ENCODE peak calls at places on chromosome 20, in seven cellular contexts. One of them, this sample, is unnamed.

GRCh38 chr20:15865553-15865952 is 707.7 kb downstream of the KIF16B start:
- DNase-seq in thoracic aorta: no peak
- DNase-seq in breast epithelium: no peak
- DNase-seq in AG04449: no peak
- DNase-seq in GM23338: no peak
- DNase-seq in Calu3: no peak
- DNase-seq in stomach: no peak
- DNase-seq in this sample: no peak

GRCh38 chr20:56758706-56759105 is 129.6 kb downstream of the TFAP2C start:
- DNase-seq in thoracic aorta: no peak
- DNase-seq in breast epithelium: no peak
- DNase-seq in Calu3: no peak
- DNase-seq in AG04449: no peak
- DNase-seq in stomach: no peak
- DNase-seq in GM23338: no peak
- DNase-seq in this sample: no peak

GRCh38 chr20:1274485-1275313 is 8.6 kb downstream of the SNPH start:
- DNase-seq in thoracic aorta: no peak
- DNase-seq in GM23338: no peak
- DNase-seq in stomach: no peak
- DNase-seq in breast epithelium: no peak
- DNase-seq in AG04449: no peak
- DNase-seq in Calu3: no peak
- DNase-seq in this sample: no peak

GRCh38 chr20:17501701-17502100 is 29.5 kb downstream of the BFSP1 start:
- DNase-seq in stomach: no peak
- DNase-seq in thoracic aorta: no peak
- DNase-seq in GM23338: no peak
- DNase-seq in AG04449: no peak
- DNase-seq in breast epithelium: no peak
- DNase-seq in Calu3: no peak
- DNase-seq in this sample: no peak

GRCh38 chr20:7911586-7912330 is 28.5 kb downstream of the HAO1 start:
- DNase-seq in Calu3: no peak
- DNase-seq in stomach: no peak
- DNase-seq in AG04449: no peak
- DNase-seq in thoracic aorta: no peak
- DNase-seq in breast epithelium: no peak
- DNase-seq in GM23338: no peak
- DNase-seq in this sample: no peak

GRCh38 chr20:50859161-50859560 is 64.3 kb downstream of the BCAS4 start:
- DNase-seq in breast epithelium: no peak
- DNase-seq in thoracic aorta: no peak
- DNase-seq in Calu3: no peak
- DNase-seq in stomach: no peak
- DNase-seq in AG04449: no peak
- DNase-seq in GM23338: no peak
- DNase-seq in this sample: no peak

GRCh38 chr20:50814438-50815161 is 19.7 kb downstream of the BCAS4 start:
- DNase-seq in AG04449: no peak
- DNase-seq in GM23338: no peak
- DNase-seq in breast epithelium: no peak
- DNase-seq in stomach: no peak
- DNase-seq in thoracic aorta: no peak
- DNase-seq in Calu3: no peak
- DNase-seq in this sample: no peak

GRCh38 chr20:362271-363254 is 15.7 kb downstream of the NRSN2 start:
- DNase-seq in AG04449: no peak
- DNase-seq in GM23338: peak
- DNase-seq in stomach: peak
- DNase-seq in thoracic aorta: peak
- DNase-seq in breast epithelium: peak
- DNase-seq in Calu3: peak
- DNase-seq in this sample: no peak

GRCh38 chr20:16553684-16554083 is 19.6 kb downstream of the KIF16B start:
- DNase-seq in AG04449: no peak
- DNase-seq in thoracic aorta: no peak
- DNase-seq in stomach: no peak
- DNase-seq in GM23338: no peak
- DNase-seq in breast epithelium: no peak
- DNase-seq in Calu3: no peak
- DNase-seq in this sample: no peak

GRCh38 chr20:41149679-41150131 is 12.4 kb downstream of the PLCG1 start:
- DNase-seq in GM23338: no peak
- DNase-seq in stomach: no peak
- DNase-seq in thoracic aorta: no peak
- DNase-seq in AG04449: no peak
- DNase-seq in Calu3: no peak
- DNase-seq in breast epithelium: no peak
- DNase-seq in this sample: no peak

GRCh38 chr20:41650221-41650948 is 32.2 kb upstream of the CHD6 start:
- DNase-seq in GM23338: peak
- DNase-seq in breast epithelium: no peak
- DNase-seq in stomach: peak
- DNase-seq in AG04449: no peak
- DNase-seq in thoracic aorta: no peak
- DNase-seq in Calu3: peak
- DNase-seq in this sample: no peak

GRCh38 chr20:2771631-2772080 is 28.8 kb downstream of the CPXM1 start:
- DNase-seq in GM23338: peak
- DNase-seq in breast epithelium: no peak
- DNase-seq in stomach: no peak
- DNase-seq in thoracic aorta: no peak
- DNase-seq in AG04449: no peak
- DNase-seq in Calu3: no peak
- DNase-seq in this sample: no peak

GRCh38 chr20:58888521-58889333 is 36.2 kb downstream of the GNAS start:
- DNase-seq in AG04449: no peak
- DNase-seq in GM23338: peak
- DNase-seq in breast epithelium: peak
- DNase-seq in Calu3: peak
- DNase-seq in stomach: peak
- DNase-seq in thoracic aorta: peak
- DNase-seq in this sample: peak

GRCh38 chr20:33746325-33746998 is 14.7 kb downstream of the ZNF341 start:
- DNase-seq in thoracic aorta: no peak
- DNase-seq in AG04449: no peak
- DNase-seq in breast epithelium: no peak
- DNase-seq in Calu3: no peak
- DNase-seq in stomach: no peak
- DNase-seq in GM23338: no peak
- DNase-seq in this sample: no peak

GRCh38 chr20:45047581-45048119 is 53.3 kb downstream of the KCNS1 start:
- DNase-seq in stomach: no peak
- DNase-seq in AG04449: no peak
- DNase-seq in thoracic aorta: no peak
- DNase-seq in breast epithelium: no peak
- DNase-seq in Calu3: no peak
- DNase-seq in GM23338: no peak
- DNase-seq in this sample: no peak

GRCh38 chr20:45924391-45925261 is 9.9 kb upstream of the PCIF1 start:
- DNase-seq in Calu3: no peak
- DNase-seq in thoracic aorta: no peak
- DNase-seq in AG04449: no peak
- DNase-seq in GM23338: no peak
- DNase-seq in stomach: no peak
- DNase-seq in breast epithelium: no peak
- DNase-seq in this sample: no peak

GRCh38 chr20:8461186-8461585 is 329.1 kb downstream of the PLCB1 start:
- DNase-seq in thoracic aorta: no peak
- DNase-seq in stomach: no peak
- DNase-seq in Calu3: no peak
- DNase-seq in breast epithelium: no peak
- DNase-seq in AG04449: no peak
- DNase-seq in GM23338: no peak
- DNase-seq in this sample: no peak

GRCh38 chr20:50338479-50339195 is 148.0 kb downstream of the CEBPB start:
- DNase-seq in thoracic aorta: no peak
- DNase-seq in Calu3: no peak
- DNase-seq in AG04449: no peak
- DNase-seq in stomach: no peak
- DNase-seq in GM23338: peak
- DNase-seq in breast epithelium: no peak
- DNase-seq in this sample: no peak

GRCh38 chr20:59043698-59044097 is 1.1 kb upstream of the PRELID3B start:
- DNase-seq in stomach: no peak
- DNase-seq in AG04449: no peak
- DNase-seq in breast epithelium: no peak
- DNase-seq in thoracic aorta: no peak
- DNase-seq in GM23338: no peak
- DNase-seq in Calu3: no peak
- DNase-seq in this sample: no peak

GRCh38 chr20:15616626-15617025 is 956.6 kb downstream of the KIF16B start:
- DNase-seq in thoracic aorta: no peak
- DNase-seq in GM23338: no peak
- DNase-seq in breast epithelium: no peak
- DNase-seq in Calu3: no peak
- DNase-seq in AG04449: peak
- DNase-seq in stomach: no peak
- DNase-seq in this sample: no peak

GRCh38 chr20:10309326-10309725 is 90.7 kb downstream of the SNAP25 start:
- DNase-seq in GM23338: no peak
- DNase-seq in AG04449: peak
- DNase-seq in stomach: no peak
- DNase-seq in Calu3: peak
- DNase-seq in thoracic aorta: no peak
- DNase-seq in breast epithelium: no peak
- DNase-seq in this sample: no peak

GRCh38 chr20:32536861-32537656 is 48.1 kb downstream of the NOL4L start:
- DNase-seq in thoracic aorta: no peak
- DNase-seq in GM23338: peak
- DNase-seq in Calu3: peak
- DNase-seq in breast epithelium: no peak
- DNase-seq in stomach: peak
- DNase-seq in AG04449: no peak
- DNase-seq in this sample: peak

GRCh38 chr20:14888172-14888571 is 550.8 kb upstream of the FLRT3 start:
- DNase-seq in AG04449: no peak
- DNase-seq in Calu3: no peak
- DNase-seq in thoracic aorta: no peak
- DNase-seq in breast epithelium: no peak
- DNase-seq in GM23338: no peak
- DNase-seq in stomach: no peak
- DNase-seq in this sample: no peak

GRCh38 chr20:50572922-50573777 is 63.0 kb downstream of the PTPN1 start:
- DNase-seq in AG04449: peak
- DNase-seq in Calu3: no peak
- DNase-seq in thoracic aorta: peak
- DNase-seq in stomach: no peak
- DNase-seq in GM23338: no peak
- DNase-seq in breast epithelium: no peak
- DNase-seq in this sample: peak

GRCh38 chr20:64145458-64146300 is 18.6 kb upstream of the MYT1 start:
- DNase-seq in AG04449: no peak
- DNase-seq in breast epithelium: peak
- DNase-seq in stomach: no peak
- DNase-seq in thoracic aorta: no peak
- DNase-seq in Calu3: no peak
- DNase-seq in GM23338: peak
- DNase-seq in this sample: no peak
- TF ChIP-seq CTCF in AG04449: no peak
- TF ChIP-seq CTCF in breast epithelium: no peak
- TF ChIP-seq CTCF in stomach: no peak
- TF ChIP-seq CTCF in thoracic aorta: no peak
- TF ChIP-seq CTCF in Calu3: peak
- TF ChIP-seq CTCF in GM23338: peak
- TF ChIP-seq CTCF in this sample: no peak

GRCh38 chr20:36573103-36573797 is at the start of gene TGIF2:
- DNase-seq in GM23338: peak
- DNase-seq in breast epithelium: peak
- DNase-seq in AG04449: no peak
- DNase-seq in stomach: peak
- DNase-seq in Calu3: peak
- DNase-seq in thoracic aorta: peak
- DNase-seq in this sample: peak
- TF ChIP-seq CTCF in GM23338: no peak
- TF ChIP-seq CTCF in breast epithelium: no peak
- TF ChIP-seq CTCF in AG04449: no peak
- TF ChIP-seq CTCF in stomach: no peak
- TF ChIP-seq CTCF in Calu3: no peak
- TF ChIP-seq CTCF in thoracic aorta: no peak
- TF ChIP-seq CTCF in this sample: no peak

GRCh38 chr20:47253860-47254259 is 102.6 kb downstream of the ZMYND8 start:
- DNase-seq in breast epithelium: no peak
- DNase-seq in GM23338: no peak
- DNase-seq in Calu3: no peak
- DNase-seq in stomach: no peak
- DNase-seq in thoracic aorta: no peak
- DNase-seq in AG04449: no peak
- DNase-seq in this sample: no peak

GRCh38 chr20:47258745-47259695 is 97.5 kb downstream of the ZMYND8 start:
- DNase-seq in GM23338: no peak
- DNase-seq in stomach: no peak
- DNase-seq in thoracic aorta: peak
- DNase-seq in Calu3: no peak
- DNase-seq in AG04449: no peak
- DNase-seq in breast epithelium: no peak
- DNase-seq in this sample: peak

GRCh38 chr20:47257256-47257655 is 99.2 kb downstream of the ZMYND8 start:
- DNase-seq in AG04449: no peak
- DNase-seq in Calu3: no peak
- DNase-seq in breast epithelium: no peak
- DNase-seq in thoracic aorta: no peak
- DNase-seq in GM23338: no peak
- DNase-seq in stomach: no peak
- DNase-seq in this sample: no peak

GRCh38 chr20:47256665-47257236 is 99.7 kb downstream of the ZMYND8 start:
- DNase-seq in AG04449: no peak
- DNase-seq in thoracic aorta: no peak
- DNase-seq in GM23338: no peak
- DNase-seq in Calu3: no peak
- DNase-seq in breast epithelium: no peak
- DNase-seq in stomach: no peak
- DNase-seq in this sample: no peak

GRCh38 chr20:47257771-47258170 is 98.7 kb downstream of the ZMYND8 start:
- DNase-seq in GM23338: no peak
- DNase-seq in Calu3: no peak
- DNase-seq in stomach: no peak
- DNase-seq in breast epithelium: no peak
- DNase-seq in AG04449: no peak
- DNase-seq in thoracic aorta: no peak
- DNase-seq in this sample: no peak
- TF ChIP-seq CTCF in GM23338: no peak
- TF ChIP-seq CTCF in Calu3: no peak
- TF ChIP-seq CTCF in stomach: no peak
- TF ChIP-seq CTCF in breast epithelium: no peak
- TF ChIP-seq CTCF in AG04449: no peak
- TF ChIP-seq CTCF in thoracic aorta: no peak
- TF ChIP-seq CTCF in this sample: no peak

GRCh38 chr20:62141397-62142251 is 1.6 kb downstream of the PSMA7 start:
- DNase-seq in stomach: no peak
- DNase-seq in AG04449: no peak
- DNase-seq in breast epithelium: no peak
- DNase-seq in Calu3: peak
- DNase-seq in thoracic aorta: no peak
- DNase-seq in GM23338: peak
- DNase-seq in this sample: no peak
- TF ChIP-seq CTCF in stomach: no peak
- TF ChIP-seq CTCF in AG04449: peak
- TF ChIP-seq CTCF in breast epithelium: no peak
- TF ChIP-seq CTCF in Calu3: peak
- TF ChIP-seq CTCF in thoracic aorta: no peak
- TF ChIP-seq CTCF in GM23338: peak
- TF ChIP-seq CTCF in this sample: no peak

This sample was measured in activated B cell treated with CpG ODN at 0.5 μM for 24 hours.